ENCODE peak calls at places on chromosomes 4 and X, in six cellular contexts. A is endothelial cell of umbilical vein, S is HepG2, V is A549, T is K562, H is GM12878. L is an unnamed sample.

GRCh38 chr4:72430050-72430449 is 139.0 kb downstream of the ADAMTS3 start:
- DNase-seq in A (no peak), S (no peak), V (no peak), T (no peak), H (no peak), L (no peak)

GRCh38 chr4:109691411-109691920 is 11.8 kb downstream of the CASP6 start:
- DNase-seq in A (no peak), S (no peak), V (no peak), T (no peak), H (no peak), L (no peak)

GRCh38 chr4:105474110-105474518 is 252 bp upstream of the PPA2 start:
- DNase-seq in A (peak; percentile 89), S (no peak), V (peak; percentile 76), T (no peak), H (no peak), L (no peak)

GRCh38 chrX:24117288-24117687 is 32.2 kb upstream of the ZFX start:
- DNase-seq in A (peak; percentile 37), S (no peak), V (no peak), T (no peak), H (no peak), L (no peak)

GRCh38 chrX:1407035-1407434 is 15.1 kb upstream of the SLC25A6 start:
- DNase-seq in A (no peak), S (no peak), V (no peak), T (no peak), H (no peak), L (no peak)

GRCh38 chr4:68375667-68376559 is 26.0 kb upstream of the YTHDC1 start:
- DNase-seq in A (peak; percentile 67), S (peak; percentile 66), V (peak; percentile 46), T (peak; percentile 30), H (no peak), L (peak; percentile 55)

GRCh38 chr4:26410385-26411293 is 79.6 kb downstream of the CCKAR start:
- DNase-seq in A (peak; percentile 67), S (peak; percentile 44), V (peak; percentile 8), T (peak; percentile 67), H (peak; percentile 44), L (peak; percentile 77)

GRCh38 chr4:80362578-80363181 is 27.1 kb downstream of the CFAP299 start:
- DNase-seq in A (peak; percentile 4), S (peak; percentile 20), V (no peak), T (peak; percentile 48), H (no peak), L (peak; percentile 53)

GRCh38 chr4:7195138-7195510 is 2.8 kb downstream of the SORCS2 start:
- DNase-seq in A (no peak), S (no peak), V (no peak), T (no peak), H (no peak), L (no peak)

GRCh38 chrX:129932137-129932791 is 26.3 kb downstream of the UTP14A start:
- DNase-seq in A (peak; percentile 72), S (peak; percentile 62), V (peak; percentile 80), T (peak; percentile 93), H (peak; percentile 38), L (peak; percentile 91)

GRCh38 chr4:75820676-75821075 is 81.6 kb downstream of the PPEF2 start:
- DNase-seq in A (no peak), S (peak; percentile 41), V (no peak), T (no peak), H (no peak), L (no peak)

DNA sequence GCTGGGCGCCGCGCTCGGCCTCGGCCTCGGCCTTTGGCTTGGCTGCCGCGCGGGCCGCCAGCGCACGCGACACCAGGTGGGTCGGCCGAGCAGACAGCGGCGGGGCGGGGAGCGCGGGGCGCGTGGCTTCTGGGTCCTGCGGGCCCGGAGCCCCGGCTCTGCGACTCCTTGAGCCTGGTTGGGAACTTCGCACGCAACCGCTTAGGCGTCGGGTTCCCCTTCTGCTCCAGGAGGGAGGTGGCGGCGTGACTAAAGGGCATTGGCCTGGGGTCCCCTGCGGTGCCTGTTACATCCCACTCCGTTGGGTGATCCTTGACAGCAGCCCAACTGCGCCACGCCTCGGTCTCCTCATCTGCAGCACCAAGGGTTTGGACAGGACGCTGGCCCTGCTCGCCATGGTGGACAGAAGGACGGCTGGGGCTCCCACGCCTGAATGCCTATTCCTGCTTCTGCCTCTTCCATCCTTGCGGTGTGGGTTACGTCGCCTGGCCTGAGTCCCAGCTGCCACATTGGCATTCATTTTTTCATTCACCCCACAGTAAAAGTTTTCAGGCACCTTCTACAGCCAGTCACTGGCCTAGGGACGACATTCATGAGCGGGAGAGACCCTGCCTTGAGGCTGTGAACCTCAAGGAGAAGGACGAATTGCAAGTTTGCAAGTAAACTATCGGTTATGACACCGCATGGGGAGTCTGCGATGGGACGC is 631 bp downstream of the EVC start:
- DNase-seq in A (peak; percentile 43), S (peak; percentile 15), V (peak; percentile 25), T (peak; percentile 33), H (no peak), L (no peak)
- TF ChIP-seq MYC in A (no peak), S (no peak), V (no peak), T (no peak), H (no peak), L (no peak)

DNA sequence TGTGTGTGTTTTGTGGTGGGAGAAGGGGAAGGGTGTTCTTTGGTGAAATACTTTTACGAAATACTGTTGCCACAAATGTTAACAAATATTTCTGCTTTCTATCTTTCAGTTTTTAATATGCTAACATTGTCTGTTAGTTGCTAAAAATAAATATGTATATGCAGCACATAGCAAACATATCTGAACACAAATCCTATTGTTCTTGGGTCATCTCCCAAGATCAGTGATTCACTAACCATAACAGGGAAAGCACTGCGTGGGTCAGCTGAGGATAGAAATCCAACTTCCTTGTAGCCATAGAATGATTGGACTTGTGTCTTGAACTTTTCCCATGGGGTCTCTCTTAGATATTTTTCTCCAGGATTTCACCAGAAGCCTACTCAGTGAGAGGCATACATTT is 250.3 kb upstream of the FAM47A start:
- DNase-seq in A (peak; percentile 72), S (no peak), V (no peak), T (no peak), H (no peak), L (no peak)
- TF ChIP-seq MYC in A (no peak), S (no peak), V (no peak), T (no peak), H (no peak), L (no peak)

DNA sequence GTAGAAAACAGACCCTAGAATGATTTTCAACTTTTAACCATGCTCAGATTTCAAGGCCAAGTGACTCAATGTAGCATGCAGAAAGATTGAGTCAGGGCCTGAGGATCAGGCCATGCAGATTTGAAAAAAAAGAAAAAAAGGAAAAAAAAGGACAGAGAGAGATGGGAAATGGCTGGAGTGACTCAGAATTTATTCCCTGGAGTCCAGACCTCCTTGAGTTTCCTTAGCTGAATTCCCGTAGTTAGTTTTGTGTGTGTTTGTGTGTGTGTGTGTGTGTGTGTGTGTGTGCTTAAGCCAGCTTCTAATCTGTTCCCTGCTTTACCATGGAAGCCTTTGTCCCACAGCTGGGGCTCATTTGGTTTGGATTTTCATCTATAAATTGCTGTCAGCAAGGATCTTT is 108.8 kb upstream of the DDIT4L start:
- DNase-seq in A (peak; percentile 87), S (no peak), V (no peak), T (no peak), H (no peak), L (no peak)
- TF ChIP-seq MYC in A (no peak), S (no peak), V (no peak), T (no peak), H (no peak), L (no peak)

GRCh38 chr4:15428611-15429010 is 778 bp downstream of the C1QTNF7 start:
- DNase-seq in A (no peak), S (no peak), V (no peak), T (no peak), H (no peak), L (no peak)
- TF ChIP-seq MYC in A (no peak), S (no peak), V (no peak), T (no peak), H (no peak), L (no peak)

GRCh38 chr4:108045687-108046024 is 56.0 kb downstream of the HADH start:
- DNase-seq in A (no peak), S (no peak), V (no peak), T (peak; percentile 11), H (no peak), L (no peak)
- TF ChIP-seq MYC in A (no peak), S (no peak), V (no peak), T (no peak), H (no peak), L (no peak)

GRCh38 chr4:140246216-140246615 is 92.2 kb upstream of the MAML3 start:
- DNase-seq in A (no peak), S (no peak), V (no peak), T (no peak), H (no peak), L (no peak)

GRCh38 chr4:140242357-140243284 is 88.6 kb upstream of the MAML3 start:
- DNase-seq in A (no peak), S (no peak), V (no peak), T (no peak), H (no peak), L (peak; percentile 69)

GRCh38 chr4:140244328-140244727 is 90.3 kb upstream of the MAML3 start:
- DNase-seq in A (no peak), S (no peak), V (no peak), T (no peak), H (no peak), L (no peak)

GRCh38 chr4:140240237-140240636 is 86.3 kb upstream of the MAML3 start:
- DNase-seq in A (no peak), S (no peak), V (no peak), T (no peak), H (no peak), L (no peak)

DNA sequence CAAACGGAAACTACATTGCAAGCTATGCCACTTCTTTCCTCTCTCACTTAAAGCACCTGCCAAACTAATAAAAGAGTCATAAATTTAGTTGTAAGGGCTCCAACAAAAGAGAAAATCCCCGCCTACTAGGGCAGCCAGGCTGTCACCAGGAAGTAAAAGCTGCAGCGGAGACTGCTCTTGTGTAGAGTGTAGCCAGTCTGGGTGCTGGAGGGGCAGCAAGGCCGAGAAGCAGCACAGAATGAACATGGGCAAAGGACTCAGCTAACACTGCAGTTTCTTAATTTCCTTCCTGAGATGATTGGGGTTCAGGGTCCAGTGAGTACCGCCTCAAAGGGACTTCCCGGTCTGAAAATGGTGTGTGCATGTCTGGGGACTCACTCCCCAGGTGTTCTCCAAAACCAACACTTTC is 89.4 kb upstream of the MAML3 start:
- DNase-seq in A (peak; percentile 68), S (no peak), V (no peak), T (no peak), H (peak; percentile 26), L (peak; percentile 30)
- TF ChIP-seq MYC in A (no peak), S (no peak), V (no peak), T (no peak), H (no peak), L (no peak)

GRCh38 chrX:131262738-131263679 is 26.1 kb downstream of the IGSF1 start:
- DNase-seq in A (peak; percentile 1), S (peak; percentile 35), V (peak; percentile 37), T (peak; percentile 70), H (no peak), L (peak; percentile 31)
- TF ChIP-seq MYC in A (no peak), S (no peak), V (no peak), T (peak; percentile 56), H (no peak), L (no peak)